ENCODE peak calls at places on chromosomes 2 and 18, in six cellular contexts. S, L, A, D, R and F are unnamed samples.

GRCh38 chr2:218570850-218571249 is 2.2 kb downstream of the CNOT9 start:
- DNase-seq in D (no peak), S (peak), L (no peak), R (no peak), A (peak), F (no peak)

GRCh38 chr2:64945973-64946736 is 43.0 kb upstream of the SLC1A4 start:
- DNase-seq in A (peak), R (no peak), S (no peak), D (no peak), L (no peak), F (peak)

GRCh38 chr2:1750935-1751767 is 6.8 kb upstream of the PXDN start:
- DNase-seq in A (peak), R (peak), L (peak), D (peak), S (peak), F (peak)

GRCh38 chr2:46170611-46171385 is 126.4 kb upstream of the EPAS1 start:
- DNase-seq in S (no peak), L (no peak), A (no peak), D (no peak), R (no peak), F (no peak)

GRCh38 chr18:37452015-37452414 is 113.6 kb downstream of the CELF4 start:
- DNase-seq in A (no peak), L (no peak), S (no peak), R (no peak), D (no peak), F (no peak)

GRCh38 chr2:217489145-217489960 is 513.4 kb downstream of the TNS1 start:
- DNase-seq in S (peak), L (peak), R (no peak), A (no peak), D (no peak), F (no peak)

GRCh38 chr2:30631051-30631671 is 176.1 kb downstream of the CAPN13 start:
- DNase-seq in S (no peak), A (peak), L (no peak), D (no peak), R (no peak), F (no peak)

GRCh38 chr2:23594079-23594494 is 209.1 kb downstream of the KLHL29 start:
- DNase-seq in A (no peak), S (no peak), L (no peak), D (no peak), R (no peak), F (no peak)

GRCh38 chr2:197878792-197879191 is 74.4 kb downstream of the PLCL1 start:
- DNase-seq in R (no peak), A (no peak), S (no peak), D (no peak), L (peak), F (no peak)

GRCh38 chr2:77977486-77978063 is 455.4 kb upstream of the LRRTM4 start:
- DNase-seq in D (no peak), A (peak), R (peak), S (no peak), L (no peak), F (no peak)

GRCh38 chr18:10023853-10024638 is 110.2 kb downstream of the VAPA start:
- DNase-seq in R (no peak), D (no peak), A (no peak), S (no peak), L (peak), F (no peak)

GRCh38 chr2:43041661-43042360 is 184.6 kb downstream of the ZFP36L2 start:
- DNase-seq in D (peak), S (peak), A (no peak), R (no peak), L (peak), F (no peak)

GRCh38 chr2:135157856-135158255 is 105.8 kb downstream of the RAB3GAP1 start:
- DNase-seq in S (no peak), R (no peak), L (no peak), D (no peak), A (no peak), F (no peak)

GRCh38 chr2:226002438-226002837 is 602.9 kb downstream of the NYAP2 start:
- DNase-seq in L (no peak), R (no peak), D (no peak), A (peak), S (peak), F (no peak)

GRCh38 chr2:64488050-64488974 is 34.4 kb downstream of the LGALSL start:
- DNase-seq in D (peak), S (peak), A (peak), L (peak), R (peak), F (peak)

GRCh38 chr2:120899373-120899772 is 163.7 kb downstream of the GLI2 start:
- DNase-seq in D (no peak), L (no peak), A (no peak), S (no peak), R (no peak), F (no peak)

GRCh38 chr2:127508025-127508620 is 18.2 kb downstream of the IWS1 start:
- DNase-seq in R (no peak), D (no peak), A (no peak), S (peak), L (no peak), F (no peak)

GRCh38 chr2:60414731-60415130 is 138.7 kb downstream of the BCL11A start:
- DNase-seq in D (no peak), A (no peak), L (no peak), R (peak), S (peak), F (no peak)

GRCh38 chr2:228646061-228646460 is 464.6 kb upstream of the SPHKAP start:
- DNase-seq in R (peak), S (peak), D (no peak), A (no peak), L (no peak), F (no peak)

GRCh38 chr2:36245632-36246031 is 109.9 kb upstream of the CRIM1 start:
- DNase-seq in L (no peak), S (no peak), R (no peak), D (no peak), A (peak), F (no peak)

GRCh38 chr18:37836571-37836970 is 271.0 kb upstream of the CELF4 start:
- DNase-seq in S (no peak), A (no peak), D (no peak), R (no peak), L (no peak), F (no peak)

GRCh38 chr2:152762202-152762601 is 43.8 kb downstream of the ARL6IP6 start:
- DNase-seq in S (peak), D (peak), A (no peak), R (no peak), L (peak), F (no peak)

GRCh38 chr2:169761251-169761969 is 27.8 kb downstream of the KLHL23 start:
- DNase-seq in L (no peak), D (no peak), R (no peak), S (no peak), A (no peak), F (no peak)

GRCh38 chr2:9375857-9376428 is 47.4 kb downstream of the ITGB1BP1 start:
- DNase-seq in S (no peak), D (no peak), R (peak), A (no peak), L (no peak), F (no peak)

GRCh38 chr2:70144443-70145167 is 46.2 kb downstream of the C2orf42 start:
- DNase-seq in A (no peak), L (peak), S (no peak), D (no peak), R (peak), F (no peak)

GRCh38 chr2:218547511-218547910 is 20.6 kb downstream of the USP37 start:
- DNase-seq in D (no peak), A (no peak), L (no peak), R (no peak), S (no peak), F (no peak)

GRCh38 chr2:71665168-71666093 is 212.1 kb downstream of the DYSF start:
- DNase-seq in S (peak), L (peak), D (no peak), R (no peak), A (no peak), F (no peak)

GRCh38 chr2:1701020-1701419 is 43.3 kb downstream of the PXDN start:
- DNase-seq in L (peak), R (no peak), A (no peak), D (no peak), S (no peak), F (no peak)

GRCh38 chr2:127194447-127194846 is 25.7 kb downstream of the CYP27C1 start:
- DNase-seq in R (no peak), A (no peak), D (no peak), L (peak), S (no peak), F (no peak)

GRCh38 chr2:10193276-10193675 is 70.7 kb downstream of the RRM2 start:
- DNase-seq in A (no peak), S (no peak), R (no peak), D (no peak), L (no peak), F (no peak)

GRCh38 chr18:47118986-47119385 is 31.3 kb downstream of the HDHD2 start:
- DNase-seq in R (no peak), D (no peak), L (no peak), A (no peak), S (peak), F (no peak)

GRCh38 chr2:71545572-71546274 is 92.4 kb downstream of the DYSF start:
- DNase-seq in R (peak), S (peak), A (peak), L (peak), D (peak), F (peak)

GRCh38 chr18:12121175-12122095 is 27.8 kb downstream of the ANKRD62 start:
- DNase-seq in L (peak), D (no peak), S (peak), R (peak), A (no peak), F (no peak)

DNA sequence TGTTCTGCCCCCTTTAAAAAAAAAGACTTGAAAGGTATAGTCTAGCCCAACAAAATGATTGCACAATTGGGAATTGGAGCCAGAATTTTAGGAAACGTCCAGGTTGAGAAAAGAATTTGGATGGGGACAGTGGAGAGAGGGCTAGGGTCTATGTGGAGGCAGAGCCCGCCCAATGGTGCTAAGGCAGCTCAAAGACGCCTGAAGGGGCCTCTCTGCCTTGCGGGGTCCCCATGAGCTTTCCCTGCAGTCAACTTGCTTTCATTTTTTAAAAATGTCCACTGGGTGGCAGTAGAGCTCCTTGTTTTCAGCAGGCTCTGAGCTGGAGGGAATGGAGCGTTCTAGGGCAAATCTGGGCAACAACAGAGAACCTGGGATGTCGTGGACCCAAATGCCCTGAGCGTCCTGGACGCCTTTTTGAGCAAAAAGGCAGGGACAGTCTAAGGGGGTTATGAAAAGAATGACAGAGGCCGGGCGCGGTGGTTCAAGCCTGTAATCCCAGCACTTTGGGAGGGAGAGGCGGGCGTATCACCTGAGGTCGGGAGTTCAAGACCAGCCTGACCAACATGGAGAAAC is 40.2 kb upstream of the ITM2C start:
- DNase-seq in D (peak), S (peak), L (peak), R (peak), A (peak), F (peak)
- H3K4me3 ChIP-seq in D (no peak), S (peak), L (no peak), R (no peak), A (peak), F (no peak)

GRCh38 chr2:54595161-54595803 is 128.2 kb upstream of the EML6 start:
- DNase-seq in R (no peak), A (no peak), S (no peak), D (no peak), L (no peak), F (no peak)

GRCh38 chr2:54599326-54599710 is 124.1 kb upstream of the EML6 start:
- DNase-seq in S (no peak), L (no peak), R (no peak), A (no peak), D (no peak), F (no peak)

GRCh38 chr2:54595999-54596903 is 127.2 kb upstream of the EML6 start:
- DNase-seq in A (no peak), R (no peak), S (no peak), L (no peak), D (no peak), F (no peak)

GRCh38 chr2:54598347-54599325 is 124.8 kb upstream of the EML6 start:
- DNase-seq in S (peak), R (no peak), D (no peak), A (no peak), L (no peak), F (no peak)

GRCh38 chr2:54597153-54597827 is 126.2 kb upstream of the EML6 start:
- DNase-seq in A (no peak), S (no peak), D (no peak), R (no peak), L (no peak), F (peak)
- H3K9ac ChIP-seq in A (no peak), S (no peak), D (no peak), R (no peak), L (no peak), F (peak)

GRCh38 chr2:144510206-144510991 is 9.5 kb downstream of the ZEB2 start:
- DNase-seq in L (peak), S (peak), R (no peak), D (no peak), A (no peak), F (no peak)
- H3K4me3 ChIP-seq in L (no peak), S (peak), R (peak), D (peak), A (no peak), F (no peak)

GRCh38 chr2:68766378-68766845 is 31.8 kb downstream of the ARHGAP25 start:
- DNase-seq in D (no peak), A (peak), S (no peak), R (peak), L (no peak), F (peak)
- H3K9ac ChIP-seq in D (no peak), A (peak), S (no peak), R (peak), L (no peak), F (no peak)

GRCh38 chr18:62590799-62591640 is 68.2 kb downstream of the ZCCHC2 start:
- DNase-seq in D (no peak), R (no peak), S (no peak), A (no peak), L (peak), F (no peak)

DNA sequence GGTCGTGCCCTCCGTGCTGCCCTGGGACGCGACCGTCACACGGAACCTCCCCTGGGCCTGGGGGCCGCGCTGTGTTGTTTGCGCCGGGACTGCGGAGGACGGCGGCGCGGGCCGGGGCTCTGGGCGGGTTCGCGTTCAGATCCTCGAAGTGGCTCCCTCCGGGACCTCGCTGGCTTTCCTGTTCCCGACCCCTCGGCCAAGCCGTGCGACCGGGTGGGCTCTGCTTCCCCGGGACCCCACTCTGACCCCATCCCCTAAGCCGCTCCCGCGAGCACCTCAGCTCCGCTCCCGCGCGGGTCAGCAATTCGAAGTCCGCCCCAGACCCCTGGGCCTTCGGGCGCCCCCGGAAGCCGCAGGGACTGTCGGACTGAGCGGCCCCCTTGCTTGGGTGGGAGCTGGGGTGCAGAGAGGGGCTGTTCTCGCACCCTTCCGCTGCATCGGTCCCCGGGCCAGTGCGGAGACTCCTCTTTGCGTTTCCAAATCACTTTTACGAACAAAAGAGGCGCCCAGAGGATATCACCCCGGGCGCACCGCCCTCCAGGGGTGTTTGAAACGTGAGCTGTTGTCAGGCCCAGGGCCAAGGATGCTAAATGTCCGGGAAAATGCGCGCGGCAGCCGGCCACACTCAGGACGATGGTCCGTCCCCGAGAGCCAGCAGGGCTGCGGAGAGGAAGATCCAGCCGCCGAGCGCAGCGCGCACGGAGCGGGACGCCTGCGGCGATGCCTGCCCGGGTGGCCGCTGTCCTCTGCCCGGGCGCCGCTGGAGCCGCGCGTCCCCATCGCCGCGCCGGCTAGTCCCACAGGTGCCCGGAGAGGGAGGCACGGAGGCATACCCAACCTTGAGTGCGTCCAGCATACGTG is 73.5 kb downstream of the ZCCHC2 start:
- DNase-seq in D (no peak), S (peak), R (no peak), A (no peak), L (peak), F (no peak)
- H3K4me3 ChIP-seq in D (peak), S (peak), R (no peak), A (no peak), L (peak), F (peak)

DNA sequence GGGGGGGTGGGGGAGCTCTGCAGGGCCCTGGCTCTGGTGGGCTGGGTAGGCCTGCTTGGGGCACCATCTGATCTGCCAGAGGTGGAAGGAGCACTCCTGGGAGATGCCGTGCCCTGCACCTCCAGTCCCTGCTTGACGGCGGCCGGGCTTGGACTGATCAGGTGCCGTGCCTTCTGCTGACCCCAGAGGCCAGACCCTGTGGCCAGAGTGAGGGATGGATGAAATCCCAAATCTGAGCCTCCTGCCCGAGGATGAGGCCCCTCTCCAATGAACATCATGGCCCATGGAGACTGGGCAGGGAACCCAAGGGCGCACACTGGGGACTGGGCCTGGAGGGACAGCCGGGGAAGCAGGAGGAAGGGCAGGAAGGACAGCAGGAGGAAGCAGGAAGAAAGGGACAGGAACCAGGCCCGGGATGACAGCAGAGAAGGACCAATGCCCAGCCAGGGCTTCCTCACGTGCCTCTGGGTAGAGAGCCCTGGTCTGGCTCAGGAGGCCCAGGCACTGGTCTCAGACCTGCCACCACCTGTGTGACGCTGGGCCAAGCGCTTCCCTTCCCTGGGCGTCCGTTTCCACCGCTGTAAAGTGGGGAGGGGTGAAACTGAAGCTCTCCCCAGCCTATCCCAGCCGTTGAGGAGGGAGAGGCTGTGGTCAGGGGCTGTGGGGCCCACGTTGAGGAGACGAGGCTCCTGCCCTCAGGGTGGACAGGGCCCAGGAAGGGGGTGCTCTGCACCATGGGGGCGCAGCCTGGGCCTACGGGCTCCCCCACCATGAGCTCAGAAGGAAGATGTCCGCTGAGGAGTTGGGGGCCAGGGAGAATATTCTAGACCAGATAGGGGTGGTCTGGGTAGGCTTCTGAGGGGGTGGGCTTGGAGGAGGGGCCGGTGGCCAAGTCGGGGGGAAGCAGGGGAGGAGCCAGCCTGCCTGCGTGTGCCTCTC is 1.0 kb upstream of the GPR35 start:
- DNase-seq in R (no peak), A (no peak), S (no peak), L (peak), D (no peak), F (no peak)
- H3K9ac ChIP-seq in R (no peak), A (no peak), S (no peak), L (no peak), D (no peak), F (no peak)

GRCh38 chr2:171432206-171432968 is 1.4 kb downstream of the METTL8 start:
- DNase-seq in D (no peak), R (no peak), L (no peak), S (peak), A (no peak), F (no peak)
- H3K4me3 ChIP-seq in D (no peak), R (peak), L (peak), S (peak), A (peak), F (no peak)

GRCh38 chr2:201807452-201807980 is 1.2 kb downstream of the CDK15 start:
- DNase-seq in S (peak), A (no peak), D (no peak), L (no peak), R (peak), F (peak)
- H3K9ac ChIP-seq in S (peak), A (no peak), D (no peak), L (no peak), R (no peak), F (no peak)